ENCODE peak calls at places on chromosomes 12 and 14, in eight cellular contexts. X is HL-60, F is brain microvascular endothelial cell, V is transverse colon, B is A673, C is PC-9, U is neuronal stem cell, I is BJ. P is an unnamed sample.

GRCh38 chr12:15987696-15988095 is 76.6 kb downstream of the DERA start:
- DNase-seq in X (no peak), F (no peak), V (no peak), B (no peak), C (no peak), U (no peak), I (no peak), P (no peak)

GRCh38 chr12:46664771-46665287 is 161.0 kb downstream of the SLC38A4 start:
- DNase-seq in X (peak; percentile 29), F (peak; percentile 86), V (no peak), B (peak; percentile 53), C (peak; percentile 26), U (no peak), I (peak; percentile 69), P (no peak)

GRCh38 chr12:48349471-48349870 is 1.2 kb downstream of the ZNF641 start:
- DNase-seq in X (no peak), F (peak; percentile 9), V (no peak), B (no peak), C (no peak), U (no peak), I (no peak), P (no peak)

GRCh38 chr12:106736051-106736957 is 38.2 kb upstream of the RIC8B start:
- DNase-seq in X (peak; percentile 22), F (no peak), V (no peak), B (peak; percentile 12), C (no peak), U (no peak), I (no peak), P (no peak)

GRCh38 chr12:31118831-31119530 is 45.3 kb downstream of the DDX11 start:
- DNase-seq in X (no peak), F (no peak), V (no peak), B (peak; percentile 79), C (peak; percentile 37), U (peak; percentile 62), I (no peak), P (peak; percentile 50)

GRCh38 chr14:34770901-34771300 is 56.5 kb upstream of the CFL2 start:
- DNase-seq in X (no peak), F (peak; percentile 39), V (no peak), B (no peak), C (no peak), U (no peak), I (no peak), P (no peak)

GRCh38 chr14:105878554-105878953 is 352.2 kb downstream of the TMEM121 start:
- DNase-seq in X (no peak), F (no peak), V (no peak), B (no peak), C (no peak), U (no peak), I (no peak), P (no peak)

GRCh38 chr12:80632835-80633234 is 74.6 kb upstream of the MYF6 start:
- DNase-seq in X (no peak), F (no peak), V (no peak), B (peak; percentile 54), C (no peak), U (peak; percentile 21), I (no peak), P (peak; percentile 37)

GRCh38 chr14:67622675-67623074 is 3.0 kb downstream of the ARG2 start:
- DNase-seq in X (no peak), F (peak; percentile 89), V (no peak), B (peak; percentile 86), C (no peak), U (peak; percentile 29), I (peak; percentile 35), P (peak; percentile 10)

GRCh38 chr12:44245932-44246331 is 410.1 kb downstream of the TMEM117 start:
- DNase-seq in X (no peak), F (no peak), V (no peak), B (no peak), C (no peak), U (no peak), I (no peak), P (no peak)

GRCh38 chr14:76546426-76547221 is 170.7 kb downstream of the ESRRB start:
- DNase-seq in X (peak; percentile 1), F (no peak), V (no peak), B (peak; percentile 87), C (peak; percentile 12), U (peak; percentile 73), I (no peak), P (no peak)

GRCh38 chr14:68349900-68350323 is 443.0 kb downstream of the ZFP36L1 start:
- DNase-seq in X (no peak), F (peak; percentile 36), V (no peak), B (peak; percentile 94), C (no peak), U (no peak), I (no peak), P (no peak)

GRCh38 chr12:108207791-108208730 is 79.0 kb downstream of the WSCD2 start:
- DNase-seq in X (no peak), F (no peak), V (no peak), B (no peak), C (no peak), U (no peak), I (no peak), P (no peak)

GRCh38 chr12:52969828-52970569 is 21.1 kb downstream of the KRT18 start:
- DNase-seq in X (no peak), F (no peak), V (peak; percentile 85), B (no peak), C (peak; percentile 90), U (no peak), I (no peak), P (peak; percentile 96)

GRCh38 chr14:99753225-99754140 is 39.7 kb upstream of the EML1 start:
- DNase-seq in X (no peak), F (no peak), V (no peak), B (no peak), C (no peak), U (no peak), I (no peak), P (no peak)

GRCh38 chr14:99755068-99755405 is 38.2 kb upstream of the EML1 start:
- DNase-seq in X (no peak), F (no peak), V (no peak), B (no peak), C (no peak), U (no peak), I (no peak), P (no peak)

GRCh38 chr12:68611094-68611818 is 557 bp downstream of the RAP1B start:
- DNase-seq in X (peak; percentile 75), F (no peak), V (peak; percentile 71), B (peak; percentile 82), C (peak; percentile 46), U (peak; percentile 18), I (no peak), P (peak; percentile 51)

GRCh38 chr12:49968431-49968830 is 4.3 kb upstream of the AQP6 start:
- DNase-seq in X (no peak), F (no peak), V (no peak), B (no peak), C (no peak), U (no peak), I (no peak), P (no peak)
- H3K27me3 ChIP-seq in X (peaks cover 6% of the 10 kb centered on the region), F (peaks cover 25% of the 10 kb centered on the region), V (peaks cover 43% of the 10 kb centered on the region), B (no peaks in the 10 kb centered on the region), C (peaks cover 23% of the 10 kb centered on the region), U (no peaks in the 10 kb centered on the region), I (peaks cover 39% of the 10 kb centered on the region), P (no peaks in the 10 kb centered on the region)

DNA sequence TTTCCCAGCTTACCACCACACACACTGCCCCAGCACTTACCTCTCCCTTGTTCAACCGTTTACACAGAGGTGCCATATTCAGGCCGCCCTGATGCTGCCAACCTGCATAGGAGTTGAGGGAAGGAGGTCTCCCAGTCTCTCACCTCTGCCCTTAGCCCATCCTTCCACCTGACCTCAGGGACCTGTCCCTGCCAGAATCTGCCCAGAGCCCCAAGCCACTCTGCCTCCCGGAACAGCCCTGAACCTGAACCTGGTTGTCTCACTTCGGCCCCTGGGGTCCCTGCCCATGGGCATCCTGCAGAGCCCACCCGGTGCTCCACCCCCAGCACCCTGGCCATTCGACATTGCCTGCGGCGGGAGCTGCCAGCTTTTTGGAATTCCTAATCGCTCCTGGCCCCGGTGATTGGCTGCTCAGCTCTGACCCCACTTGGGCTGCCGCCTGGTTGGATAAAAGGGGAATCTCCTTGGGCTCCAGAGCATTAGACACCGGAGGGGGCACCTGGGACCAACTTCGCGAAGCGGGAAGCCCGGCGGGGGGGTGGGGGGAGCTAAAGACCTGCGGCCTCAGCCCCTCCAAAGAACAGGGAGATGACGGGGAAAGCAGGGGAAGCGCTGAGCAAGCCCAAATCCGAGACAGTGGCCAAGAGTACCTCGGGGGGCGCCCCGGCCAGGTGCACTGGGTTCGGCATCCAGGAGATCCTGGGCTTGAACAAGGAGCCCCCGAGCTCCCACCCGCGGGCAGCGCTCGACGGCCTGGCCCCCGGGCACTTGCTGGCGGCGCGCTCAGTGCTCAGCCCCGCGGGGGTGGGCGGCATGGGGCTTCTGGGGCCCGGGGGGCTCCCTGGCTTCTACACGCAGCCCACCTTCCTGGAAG is at the start of gene VSX2:
- DNase-seq in X (no peak), F (no peak), V (no peak), B (no peak), C (no peak), U (no peak), I (no peak), P (no peak)
- H3K27me3 ChIP-seq in X (peaks cover 18% of the 10 kb centered on the region), F (peaks cover 69% of the 10 kb centered on the region), V (peaks cover 87% of the 10 kb centered on the region), B (peaks cover 91% of the 10 kb centered on the region), C (peaks cover 91% of the 10 kb centered on the region), U (peaks cover 39% of the 10 kb centered on the region), I (peaks cover 70% of the 10 kb centered on the region), P (no peaks in the 10 kb centered on the region)

GRCh38 chr12:54134850-54135249 is 53.9 kb downstream of the SMUG1 start:
- DNase-seq in X (no peak), F (no peak), V (no peak), B (no peak), C (no peak), U (no peak), I (no peak), P (peak; percentile 57)

GRCh38 chr12:54134395-54134794 is 54.4 kb downstream of the SMUG1 start:
- DNase-seq in X (no peak), F (no peak), V (no peak), B (no peak), C (no peak), U (no peak), I (no peak), P (no peak)

GRCh38 chr12:54131641-54132280 is 57.0 kb downstream of the SMUG1 start:
- DNase-seq in X (no peak), F (no peak), V (no peak), B (no peak), C (no peak), U (no peak), I (no peak), P (no peak)

GRCh38 chr12:54133663-54134375 is 55.0 kb downstream of the SMUG1 start:
- DNase-seq in X (no peak), F (no peak), V (no peak), B (no peak), C (no peak), U (no peak), I (no peak), P (no peak)

DNA sequence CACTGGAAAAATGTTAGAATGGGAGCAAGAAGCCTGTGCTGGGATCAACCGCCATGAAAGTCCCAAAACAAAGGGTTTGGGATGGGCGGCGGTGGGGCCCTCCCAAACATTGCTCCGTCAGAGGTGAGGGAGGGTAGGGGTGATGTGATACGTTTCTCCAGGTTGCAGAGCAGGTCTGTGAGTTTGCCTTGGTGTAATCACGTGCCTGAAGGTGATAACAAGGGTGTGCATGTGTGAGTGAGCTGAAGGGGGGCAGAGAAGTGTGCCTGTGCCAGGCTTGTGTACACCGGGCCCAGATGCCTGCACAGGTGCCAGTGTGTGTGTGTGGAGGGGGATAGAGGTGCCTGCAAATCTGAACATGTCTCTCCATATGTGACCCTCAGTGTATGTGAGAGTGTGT is 55.8 kb downstream of the SMUG1 start:
- DNase-seq in X (no peak), F (no peak), V (no peak), B (no peak), C (no peak), U (no peak), I (no peak), P (peak; percentile 31)
- H3K27me3 ChIP-seq in X (peaks cover 34% of the 10 kb centered on the region), F (peaks cover 29% of the 10 kb centered on the region), V (peaks cover 35% of the 10 kb centered on the region), B (no peaks in the 10 kb centered on the region), C (peaks cover 19% of the 10 kb centered on the region), U (peaks cover 4% of the 10 kb centered on the region), I (peaks cover 2% of the 10 kb centered on the region), P (no peaks in the 10 kb centered on the region)

GRCh38 chr12:130573235-130573634 is 142.9 kb downstream of the RIMBP2 start:
- DNase-seq in X (no peak), F (no peak), V (no peak), B (no peak), C (no peak), U (no peak), I (no peak), P (no peak)
- H3K27me3 ChIP-seq in X (no peaks in the 10 kb centered on the region), F (no peaks in the 10 kb centered on the region), V (no peaks in the 10 kb centered on the region), B (peaks cover 19% of the 10 kb centered on the region), C (peaks cover 84% of the 10 kb centered on the region), U (no peaks in the 10 kb centered on the region), I (no peaks in the 10 kb centered on the region), P (no peaks in the 10 kb centered on the region)